ENCODE peak calls at places on chromosomes 16 and 17, in ten cellular contexts. U is SK-MEL-5; V is H7; D is HT1080; H is activated T-cell treated with anti-CD3 and anti-CD28 coated beads for 24 hours; W is Peyer's patch; M is fibroblast of lung; I is stimulated activated CD4-positive, alpha-beta T cell treated with anti-CD3 and anti-CD28 coated beads, Interleukin-1b, Interleukin-23, amount 100 ng/mL, for 24 hours; E is amniotic stem cell; S is renal cortical epithelial cell. G is an unnamed sample.

GRCh38 chr17:61474235-61474927 is 22.2 kb downstream of the TBX4 start:
- DNase-seq in U (no peak), V (no peak), D (peak; percentile 53), H (no peak), W (peak; percentile 2), M (peak; percentile 80), I (no peak), E (no peak), S (no peak), G (no peak)

GRCh38 chr16:14669776-14670175 is 24.3 kb downstream of the PLA2G10 start:
- DNase-seq in U (peak; percentile 15), V (peak; percentile 27), D (peak; percentile 10), H (no peak), W (peak; percentile 84), M (no peak), I (no peak), E (no peak), S (no peak), G (no peak)

GRCh38 chr16:59067207-59067606 is 333.1 kb upstream of the GOT2 start:
- DNase-seq in U (no peak), V (no peak), D (peak; percentile 74), H (no peak), W (no peak), M (no peak), I (no peak), E (no peak), S (peak; percentile 73), G (no peak)

GRCh38 chr17:78196712-78197111 is 9.6 kb downstream of the AFMID start:
- DNase-seq in U (no peak), V (no peak), D (no peak), H (no peak), W (no peak), M (no peak), I (no peak), E (no peak), S (no peak), G (no peak)

GRCh38 chr16:27779719-27780161 is 229.8 kb downstream of the KATNIP start:
- DNase-seq in U (peak; percentile 78), V (peak; percentile 95), D (no peak), H (no peak), W (no peak), M (peak; percentile 58), I (no peak), E (no peak), S (no peak), G (no peak)

GRCh38 chr17:59769891-59770290 is 62.4 kb downstream of the VMP1 start:
- DNase-seq in U (peak; percentile 41), V (no peak), D (no peak), H (no peak), W (no peak), M (no peak), I (no peak), E (no peak), S (peak; percentile 83), G (peak; percentile 47)

GRCh38 chr17:2025622-2026309 is 632 bp upstream of the RTN4RL1 start:
- DNase-seq in U (peak; percentile 81), V (peak; percentile 88), D (peak; percentile 75), H (no peak), W (peak; percentile 80), M (peak; percentile 72), I (no peak), E (peak; percentile 75), S (peak; percentile 37), G (no peak)

GRCh38 chr16:50444546-50444945 is 75.8 kb upstream of the BRD7 start:
- DNase-seq in U (no peak), V (no peak), D (no peak), H (no peak), W (no peak), M (no peak), I (no peak), E (no peak), S (peak; percentile 9), G (no peak)

GRCh38 chr17:74851612-74852236 is 8.0 kb downstream of the GRIN2C start:
- DNase-seq in U (no peak), V (peak; percentile 56), D (no peak), H (no peak), W (peak; percentile 63), M (no peak), I (no peak), E (no peak), S (no peak), G (no peak)